ENCODE peak calls at places on chromosomes 7 and 10, in four cellular contexts. One of them, this sample, is unnamed.

GRCh38 chr10:17805921-17806577 is 3.1 kb upstream of the MRC1 start:
- DNase-seq in activated gamma-delta T cell treated with Interleukin-2 at 50 U/mL for 16 hours: no peak
- DNase-seq in T1000: no peak
- DNase-seq in neural crest cell: no peak
- DNase-seq in this sample: no peak

GRCh38 chr7:152760384-152761115 is 998 bp downstream of the ACTR3B start:
- DNase-seq in activated gamma-delta T cell treated with Interleukin-2 at 50 U/mL for 16 hours: no peak
- DNase-seq in T1000: no peak
- DNase-seq in neural crest cell: no peak
- DNase-seq in this sample: no peak

GRCh38 chr7:85185355-85186082 is 1.3 kb downstream of the SEMA3D start:
- DNase-seq in activated gamma-delta T cell treated with Interleukin-2 at 50 U/mL for 16 hours: no peak
- DNase-seq in T1000: peak; percentile 76
- DNase-seq in neural crest cell: peak; percentile 46
- DNase-seq in this sample: no peak

GRCh38 chr10:78870458-78870857 is 198.3 kb upstream of the ZMIZ1 start:
- DNase-seq in activated gamma-delta T cell treated with Interleukin-2 at 50 U/mL for 16 hours: no peak
- DNase-seq in T1000: no peak
- DNase-seq in neural crest cell: no peak
- DNase-seq in this sample: no peak

GRCh38 chr7:134255814-134256213 is 60.9 kb downstream of the SLC35B4 start:
- DNase-seq in activated gamma-delta T cell treated with Interleukin-2 at 50 U/mL for 16 hours: no peak
- DNase-seq in T1000: no peak
- DNase-seq in neural crest cell: no peak
- DNase-seq in this sample: no peak

GRCh38 chr10:59106441-59106840 is 70.0 kb upstream of the PHYHIPL start:
- DNase-seq in activated gamma-delta T cell treated with Interleukin-2 at 50 U/mL for 16 hours: no peak
- DNase-seq in T1000: no peak
- DNase-seq in neural crest cell: no peak
- DNase-seq in this sample: no peak

GRCh38 chr10:86953747-86954680 is 3.4 kb downstream of the MMRN2 start:
- DNase-seq in activated gamma-delta T cell treated with Interleukin-2 at 50 U/mL for 16 hours: no peak
- DNase-seq in T1000: no peak
- DNase-seq in neural crest cell: peak; percentile 80
- DNase-seq in this sample: no peak

GRCh38 chr7:41872951-41873350 is 170.1 kb upstream of the INHBA start:
- DNase-seq in activated gamma-delta T cell treated with Interleukin-2 at 50 U/mL for 16 hours: no peak
- DNase-seq in T1000: no peak
- DNase-seq in neural crest cell: no peak
- DNase-seq in this sample: no peak

GRCh38 chr10:15859865-15860691 is at the start of gene MINDY3:
- DNase-seq in activated gamma-delta T cell treated with Interleukin-2 at 50 U/mL for 16 hours: peak; percentile 83
- DNase-seq in T1000: no peak
- DNase-seq in neural crest cell: peak; percentile 56
- DNase-seq in this sample: peak; percentile 34

GRCh38 chr7:116598278-116598677 is 73.4 kb downstream of the CAV1 start:
- DNase-seq in activated gamma-delta T cell treated with Interleukin-2 at 50 U/mL for 16 hours: no peak
- DNase-seq in T1000: no peak
- DNase-seq in neural crest cell: no peak
- DNase-seq in this sample: no peak

GRCh38 chr7:781936-782529 is 50.2 kb upstream of the SUN1 start:
- DNase-seq in activated gamma-delta T cell treated with Interleukin-2 at 50 U/mL for 16 hours: no peak
- DNase-seq in T1000: no peak
- DNase-seq in neural crest cell: no peak
- DNase-seq in this sample: no peak

GRCh38 chr7:94054130-94054529 is 50.0 kb upstream of the BET1 start:
- DNase-seq in activated gamma-delta T cell treated with Interleukin-2 at 50 U/mL for 16 hours: no peak
- DNase-seq in T1000: no peak
- DNase-seq in neural crest cell: no peak
- DNase-seq in this sample: no peak

GRCh38 chr7:28269700-28270361 is 89.2 kb upstream of the JAZF1 start:
- DNase-seq in activated gamma-delta T cell treated with Interleukin-2 at 50 U/mL for 16 hours: no peak
- DNase-seq in T1000: no peak
- DNase-seq in neural crest cell: no peak
- DNase-seq in this sample: no peak

GRCh38 chr7:74275401-74275881 is 13.8 kb upstream of the CLIP2 start:
- DNase-seq in activated gamma-delta T cell treated with Interleukin-2 at 50 U/mL for 16 hours: no peak
- DNase-seq in T1000: no peak
- DNase-seq in neural crest cell: no peak
- DNase-seq in this sample: no peak

GRCh38 chr7:77735457-77735856 is 39.2 kb downstream of the RSBN1L start:
- DNase-seq in activated gamma-delta T cell treated with Interleukin-2 at 50 U/mL for 16 hours: no peak
- DNase-seq in T1000: no peak
- DNase-seq in neural crest cell: no peak
- DNase-seq in this sample: no peak

GRCh38 chr10:95864906-95865813 is 42.6 kb upstream of the CC2D2B start:
- DNase-seq in activated gamma-delta T cell treated with Interleukin-2 at 50 U/mL for 16 hours: peak; percentile 15
- DNase-seq in T1000: no peak
- DNase-seq in neural crest cell: peak; percentile 5
- DNase-seq in this sample: no peak

GRCh38 chr10:73953665-73954064 is 42.7 kb downstream of the PLAU start:
- DNase-seq in activated gamma-delta T cell treated with Interleukin-2 at 50 U/mL for 16 hours: no peak
- DNase-seq in T1000: no peak
- DNase-seq in neural crest cell: no peak
- DNase-seq in this sample: no peak

GRCh38 chr7:100578246-100579183 is 4.8 kb upstream of the SAP25 start:
- DNase-seq in activated gamma-delta T cell treated with Interleukin-2 at 50 U/mL for 16 hours: no peak
- DNase-seq in T1000: no peak
- DNase-seq in neural crest cell: no peak
- DNase-seq in this sample: no peak

GRCh38 chr10:73758704-73759511 is 14.7 kb downstream of the SEC24C start:
- DNase-seq in activated gamma-delta T cell treated with Interleukin-2 at 50 U/mL for 16 hours: peak; percentile 20
- DNase-seq in T1000: no peak
- DNase-seq in neural crest cell: no peak
- DNase-seq in this sample: no peak

GRCh38 chr10:34628174-34628802 is 186.8 kb downstream of the PARD3 start:
- DNase-seq in activated gamma-delta T cell treated with Interleukin-2 at 50 U/mL for 16 hours: no peak
- DNase-seq in T1000: no peak
- DNase-seq in neural crest cell: no peak
- DNase-seq in this sample: no peak

GRCh38 chr7:82816272-82816671 is 346.4 kb downstream of the PCLO start:
- DNase-seq in activated gamma-delta T cell treated with Interleukin-2 at 50 U/mL for 16 hours: no peak
- DNase-seq in T1000: no peak
- DNase-seq in neural crest cell: no peak
- DNase-seq in this sample: no peak

GRCh38 chr10:3067045-3067858 is at the start of gene PFKP:
- DNase-seq in activated gamma-delta T cell treated with Interleukin-2 at 50 U/mL for 16 hours: peak; percentile 40
- DNase-seq in T1000: no peak
- DNase-seq in neural crest cell: no peak
- DNase-seq in this sample: no peak

GRCh38 chr10:112899396-112900065 is 50.5 kb upstream of the TCF7L2 start:
- DNase-seq in activated gamma-delta T cell treated with Interleukin-2 at 50 U/mL for 16 hours: no peak
- DNase-seq in T1000: no peak
- DNase-seq in neural crest cell: no peak
- DNase-seq in this sample: no peak

GRCh38 chr7:14714161-14714728 is 188.3 kb downstream of the DGKB start:
- DNase-seq in activated gamma-delta T cell treated with Interleukin-2 at 50 U/mL for 16 hours: no peak
- DNase-seq in T1000: no peak
- DNase-seq in neural crest cell: no peak
- DNase-seq in this sample: no peak

GRCh38 chr7:30921951-30922401 is 10.3 kb downstream of the AQP1 start:
- DNase-seq in activated gamma-delta T cell treated with Interleukin-2 at 50 U/mL for 16 hours: no peak
- DNase-seq in T1000: no peak
- DNase-seq in neural crest cell: no peak
- DNase-seq in this sample: no peak

GRCh38 chr10:77898323-77899079 is 28.1 kb downstream of the DLG5 start:
- DNase-seq in activated gamma-delta T cell treated with Interleukin-2 at 50 U/mL for 16 hours: no peak
- DNase-seq in T1000: no peak
- DNase-seq in neural crest cell: no peak
- DNase-seq in this sample: no peak

GRCh38 chr7:92644406-92645113 is 54.4 kb upstream of the FAM133B start:
- DNase-seq in activated gamma-delta T cell treated with Interleukin-2 at 50 U/mL for 16 hours: no peak
- DNase-seq in T1000: no peak
- DNase-seq in neural crest cell: no peak
- DNase-seq in this sample: no peak

GRCh38 chr10:110512461-110513187 is 14.9 kb downstream of the DUSP5 start:
- DNase-seq in activated gamma-delta T cell treated with Interleukin-2 at 50 U/mL for 16 hours: no peak
- DNase-seq in T1000: peak; percentile 67
- DNase-seq in neural crest cell: no peak
- DNase-seq in this sample: no peak

GRCh38 chr7:121544726-121545125 is 148.6 kb upstream of the FAM3C start:
- DNase-seq in activated gamma-delta T cell treated with Interleukin-2 at 50 U/mL for 16 hours: no peak
- DNase-seq in T1000: no peak
- DNase-seq in neural crest cell: no peak
- DNase-seq in this sample: peak; percentile 36

GRCh38 chr10:53005612-53006325 is 233.2 kb upstream of the MBL2 start:
- DNase-seq in activated gamma-delta T cell treated with Interleukin-2 at 50 U/mL for 16 hours: no peak
- DNase-seq in T1000: no peak
- DNase-seq in neural crest cell: no peak
- DNase-seq in this sample: no peak

This sample was measured in brain pericyte.